ENCODE peak calls at places on chromosomes 2 and 18, in eight cellular contexts. C is testis, M is HepG2, H is GM12892, T is transverse colon, I is stomach, Q is ovary, J is upper lobe of left lung. Y is an unnamed sample.
A peak's percentile ranks its signal among the peaks of the same experiment; 100 is the strongest.

GRCh38 chr2:116819355-116819754 is 995.1 kb upstream of the DDX18 start:
- DNase-seq in J (no peak), T (no peak), I (no peak), Q (no peak), H (no peak), M (no peak), C (no peak), Y (no peak)

GRCh38 chr2:197599285-197599965 is 76.0 kb downstream of the RFTN2 start:
- DNase-seq in H (peak; percentile 36), C (peak; percentile 23), I (no peak), J (no peak), T (no peak), M (peak; percentile 69), Q (no peak), Y (peak; percentile 55)

GRCh38 chr2:36966370-36967235 is at the start of gene STRN:
- DNase-seq in M (peak; percentile 93), I (peak; percentile 98), Q (peak; percentile 98), T (peak; percentile 98), H (peak; percentile 93), C (peak; percentile 96), J (peak; percentile 100), Y (peak; percentile 97)

GRCh38 chr2:230668184-230668938 is 44.3 kb upstream of the CAB39 start:
- DNase-seq in M (no peak), Q (no peak), H (peak; percentile 55), I (no peak), C (no peak), J (peak; percentile 81), T (peak; percentile 66), Y (no peak)

GRCh38 chr2:191740016-191740419 is 62.1 kb downstream of the NABP1 start:
- DNase-seq in T (no peak), J (no peak), I (no peak), M (no peak), C (no peak), Q (no peak), H (no peak), Y (no peak)

GRCh38 chr2:7467782-7468447 is 550.7 kb downstream of the RNF144A start:
- DNase-seq in J (no peak), Q (no peak), H (no peak), C (no peak), T (no peak), M (no peak), I (no peak), Y (no peak)

GRCh38 chr2:127909019-127909418 is 23.3 kb upstream of the AMMECR1L start:
- DNase-seq in Q (no peak), J (no peak), C (no peak), M (peak; percentile 50), I (peak; percentile 27), T (no peak), H (no peak), Y (no peak)

GRCh38 chr2:46333912-46334311 is 36.7 kb downstream of the EPAS1 start:
- DNase-seq in T (no peak), M (no peak), C (no peak), Q (no peak), H (no peak), J (no peak), I (no peak), Y (peak; percentile 50)

GRCh38 chr2:71452565-71452964 is 796 bp upstream of the DYSF start:
- DNase-seq in M (no peak), J (no peak), T (no peak), I (no peak), Q (no peak), H (no peak), C (no peak), Y (peak; percentile 70)

GRCh38 chr2:147013696-147014392 is 831.0 kb upstream of the ACVR2A start:
- DNase-seq in H (no peak), I (no peak), T (no peak), Q (no peak), J (no peak), M (no peak), C (no peak), Y (no peak)
- TF ChIP-seq POLR2A in H (no peak), I (no peak), T (no peak), Q (no peak), J (no peak), M (no peak), C (no peak), Y (no peak)

GRCh38 chr18:76351961-76352581 is 143.0 kb downstream of the ZNF516 start:
- DNase-seq in I (no peak), C (peak; percentile 85), M (peak; percentile 80), T (peak; percentile 68), Q (peak; percentile 90), J (peak; percentile 77), H (no peak), Y (no peak)
- TF ChIP-seq POLR2A in I (no peak), C (no peak), M (peak; percentile 30), T (no peak), Q (peak; percentile 50), J (no peak), H (no peak), Y (no peak)

DNA sequence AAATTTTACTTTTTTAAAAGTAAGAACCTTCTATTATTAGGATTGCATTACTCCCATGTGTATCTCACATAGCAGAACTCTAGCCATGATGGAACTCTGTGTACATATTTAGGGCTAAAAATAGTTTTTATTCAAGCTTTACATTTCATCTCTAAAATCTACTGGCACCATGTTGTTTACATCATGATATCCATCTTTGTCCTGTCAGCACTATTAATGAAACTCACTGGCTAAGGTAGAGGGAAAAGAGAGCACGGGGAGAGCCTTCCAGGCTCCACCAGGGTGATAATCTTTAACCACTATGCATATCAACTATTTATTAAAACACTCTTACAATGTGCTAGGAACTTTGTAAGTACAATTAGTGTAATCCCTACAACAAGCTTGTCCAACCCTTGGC is 34.7 kb downstream of the RAD51AP2 start:
- DNase-seq in H (no peak), T (no peak), I (no peak), Q (no peak), C (no peak), J (no peak), M (no peak), Y (no peak)
- TF ChIP-seq POLR2A in H (no peak), T (no peak), I (no peak), Q (no peak), C (no peak), J (no peak), M (no peak), Y (no peak)

GRCh38 chr2:85854166-85854509 is 34.7 kb downstream of the ST3GAL5 start:
- DNase-seq in C (no peak), H (no peak), I (no peak), J (no peak), T (no peak), Q (no peak), M (no peak), Y (no peak)

GRCh38 chr2:85852979-85853498 is 35.8 kb downstream of the ST3GAL5 start:
- DNase-seq in I (peak; percentile 45), T (peak; percentile 55), J (no peak), M (no peak), C (no peak), Q (no peak), H (no peak), Y (no peak)

GRCh38 chr2:85852078-85852790 is 36.6 kb downstream of the ST3GAL5 start:
- DNase-seq in C (no peak), H (no peak), Q (no peak), J (no peak), M (no peak), I (no peak), T (no peak), Y (no peak)

GRCh38 chr2:85854897-85855296 is 33.9 kb downstream of the ST3GAL5 start:
- DNase-seq in Q (no peak), M (no peak), T (no peak), C (no peak), J (no peak), I (no peak), H (no peak), Y (no peak)

GRCh38 chr2:85853499-85854165 is 35.2 kb downstream of the ST3GAL5 start:
- DNase-seq in Q (no peak), I (no peak), M (no peak), J (no peak), H (no peak), T (no peak), C (no peak), Y (no peak)
- TF ChIP-seq POLR2A in Q (no peak), I (no peak), M (no peak), J (no peak), H (no peak), T (no peak), C (no peak), Y (no peak)

GRCh38 chr2:55235724-55236538 is 3.4 kb downstream of the RPS27A start:
- DNase-seq in I (no peak), T (no peak), M (no peak), J (no peak), H (no peak), Q (no peak), C (no peak), Y (peak; percentile 31)
- TF ChIP-seq POLR2A in I (no peak), T (no peak), M (peak; percentile 28), J (no peak), H (peak; percentile 15), Q (no peak), C (no peak), Y (no peak)

DNA sequence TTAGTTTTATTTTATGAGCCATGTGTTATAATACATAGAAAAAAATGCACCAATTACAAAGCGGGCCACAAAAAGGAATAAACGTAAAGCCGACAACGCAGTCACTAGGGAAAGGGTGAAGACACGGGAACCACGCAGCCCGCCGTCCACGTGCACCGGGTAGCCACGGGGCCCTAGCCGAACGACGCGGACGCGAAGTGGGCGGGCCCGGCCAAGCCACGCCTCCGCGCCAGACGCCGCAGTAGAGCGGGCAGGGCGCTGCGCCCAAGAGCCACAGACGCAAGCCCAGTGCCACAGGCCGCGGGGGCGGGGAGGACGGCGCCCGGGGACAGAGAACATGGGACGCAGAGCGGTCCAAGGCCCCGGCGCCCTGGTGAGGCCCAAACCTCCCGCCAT is at the start of gene DUSP28:
- DNase-seq in Q (peak; percentile 93), J (peak; percentile 100), T (peak; percentile 94), H (peak; percentile 86), C (peak; percentile 94), M (peak; percentile 83), I (peak; percentile 95), Y (peak; percentile 93)
- TF ChIP-seq POLR2A in Q (peak; percentile 72), J (no peak), T (peak; percentile 94), H (peak; percentile 89), C (no peak), M (no peak), I (no peak), Y (peak; percentile 82)

GRCh38 chr2:180980185-180980942 is at the start of gene UBE2E3:
- DNase-seq in T (peak; percentile 85), Q (peak; percentile 89), H (peak; percentile 55), C (peak; percentile 85), M (peak; percentile 67), I (peak; percentile 87), J (peak; percentile 97), Y (peak; percentile 95)
- TF ChIP-seq POLR2A in T (no peak), Q (peak; percentile 25), H (peak; percentile 73), C (no peak), M (peak; percentile 60), I (no peak), J (no peak), Y (peak; percentile 81)

Y was measured in erythroblast.